ENCODE peak calls at places on chromosomes 12 and 14, in five cellular contexts. One of them, this sample, is unnamed.

GRCh38 chr14:76779221-76780057 is 18.2 kb downstream of the VASH1 start:
- DNase-seq in NCI-H510A treated with DMSO at 0.1 percent for 48 hours: no peak
- DNase-seq in GOT3: no peak
- DNase-seq in non-pigmented ciliary epithelial cell: no peak
- DNase-seq in hepatocyte: no peak
- DNase-seq in this sample: no peak

GRCh38 chr12:111066744-111067437 is 146.5 kb upstream of the MYL2 start:
- DNase-seq in NCI-H510A treated with DMSO at 0.1 percent for 48 hours: no peak
- DNase-seq in GOT3: no peak
- DNase-seq in non-pigmented ciliary epithelial cell: no peak
- DNase-seq in hepatocyte: no peak
- DNase-seq in this sample: no peak

GRCh38 chr12:19431407-19432308 is 7.6 kb upstream of the AEBP2 start:
- DNase-seq in NCI-H510A treated with DMSO at 0.1 percent for 48 hours: peak; percentile 31
- DNase-seq in GOT3: no peak
- DNase-seq in non-pigmented ciliary epithelial cell: peak; percentile 74
- DNase-seq in hepatocyte: no peak
- DNase-seq in this sample: no peak

GRCh38 chr14:21846227-21846885 is 172.7 kb upstream of the OR4E1 start:
- DNase-seq in NCI-H510A treated with DMSO at 0.1 percent for 48 hours: no peak
- DNase-seq in GOT3: no peak
- DNase-seq in non-pigmented ciliary epithelial cell: no peak
- DNase-seq in hepatocyte: peak; percentile 28
- DNase-seq in this sample: peak; percentile 17

GRCh38 chr14:26707234-26707633 is 109.4 kb upstream of the NOVA1 start:
- DNase-seq in NCI-H510A treated with DMSO at 0.1 percent for 48 hours: no peak
- DNase-seq in GOT3: no peak
- DNase-seq in non-pigmented ciliary epithelial cell: no peak
- DNase-seq in hepatocyte: no peak
- DNase-seq in this sample: no peak

GRCh38 chr12:101013993-101014392 is 196.0 kb downstream of the SLC5A8 start:
- DNase-seq in NCI-H510A treated with DMSO at 0.1 percent for 48 hours: no peak
- DNase-seq in GOT3: no peak
- DNase-seq in non-pigmented ciliary epithelial cell: no peak
- DNase-seq in hepatocyte: no peak
- DNase-seq in this sample: no peak

GRCh38 chr14:68816943-68817430 is 24.1 kb upstream of the ZFP36L1 start:
- DNase-seq in NCI-H510A treated with DMSO at 0.1 percent for 48 hours: no peak
- DNase-seq in GOT3: no peak
- DNase-seq in non-pigmented ciliary epithelial cell: no peak
- DNase-seq in hepatocyte: no peak
- DNase-seq in this sample: no peak

GRCh38 chr12:96136129-96136528 is 58.0 kb upstream of the ELK3 start:
- DNase-seq in NCI-H510A treated with DMSO at 0.1 percent for 48 hours: no peak
- DNase-seq in GOT3: no peak
- DNase-seq in non-pigmented ciliary epithelial cell: peak; percentile 30
- DNase-seq in hepatocyte: peak; percentile 16
- DNase-seq in this sample: no peak

GRCh38 chr14:106308839-106309389 is 782.5 kb downstream of the TMEM121 start:
- DNase-seq in NCI-H510A treated with DMSO at 0.1 percent for 48 hours: no peak
- DNase-seq in GOT3: no peak
- DNase-seq in non-pigmented ciliary epithelial cell: no peak
- DNase-seq in hepatocyte: no peak
- DNase-seq in this sample: no peak

GRCh38 chr14:104392001-104392395 is 187.6 kb upstream of the C14orf180 start:
- DNase-seq in NCI-H510A treated with DMSO at 0.1 percent for 48 hours: no peak
- DNase-seq in GOT3: no peak
- DNase-seq in non-pigmented ciliary epithelial cell: no peak
- DNase-seq in hepatocyte: no peak
- DNase-seq in this sample: no peak

GRCh38 chr12:47704719-47705118 is 1.1 kb downstream of the RPAP3 start:
- DNase-seq in NCI-H510A treated with DMSO at 0.1 percent for 48 hours: no peak
- DNase-seq in GOT3: no peak
- DNase-seq in non-pigmented ciliary epithelial cell: no peak
- DNase-seq in hepatocyte: no peak
- DNase-seq in this sample: no peak

GRCh38 chr12:104536841-104537240 is 80.1 kb downstream of the CHST11 start:
- DNase-seq in NCI-H510A treated with DMSO at 0.1 percent for 48 hours: no peak
- DNase-seq in GOT3: no peak
- DNase-seq in non-pigmented ciliary epithelial cell: no peak
- DNase-seq in hepatocyte: no peak
- DNase-seq in this sample: no peak

GRCh38 chr12:94404854-94405253 is 54.8 kb downstream of the CEP83 start:
- DNase-seq in NCI-H510A treated with DMSO at 0.1 percent for 48 hours: no peak
- DNase-seq in GOT3: no peak
- DNase-seq in non-pigmented ciliary epithelial cell: no peak
- DNase-seq in hepatocyte: no peak
- DNase-seq in this sample: peak; percentile 31

GRCh38 chr12:92132282-92132681 is 13.4 kb downstream of the BTG1 start:
- DNase-seq in NCI-H510A treated with DMSO at 0.1 percent for 48 hours: no peak
- DNase-seq in GOT3: no peak
- DNase-seq in non-pigmented ciliary epithelial cell: no peak
- DNase-seq in hepatocyte: no peak
- DNase-seq in this sample: no peak

GRCh38 chr12:46559311-46559710 is 186.7 kb upstream of the SLC38A2 start:
- DNase-seq in NCI-H510A treated with DMSO at 0.1 percent for 48 hours: no peak
- DNase-seq in GOT3: no peak
- DNase-seq in non-pigmented ciliary epithelial cell: no peak
- DNase-seq in hepatocyte: no peak
- DNase-seq in this sample: no peak